ENCODE peak calls at places on chromosomes 13 and 19, in eight cellular contexts. One of them, this sample, is unnamed.

GRCh38 chr19:51456541-51457290 is 1.5 kb downstream of the SIGLEC8 start:
- DNase-seq in NCI-H2029 treated with DMSO at 0.1 percent for 48 hours: no peak
- DNase-seq in WERI-Rb-1: no peak
- DNase-seq in activated CD8-positive, alpha-beta memory T cell treated with anti-CD3 and anti-CD28 coated beads, Interleukin-2, amount 50 U/mL, for 4 hours: no peak
- DNase-seq in lung microvascular endothelial cell: no peak
- DNase-seq in Right ventricle myocardium superior: no peak
- DNase-seq in activated CD4-positive, alpha-beta memory T cell treated with anti-CD3 and anti-CD28 coated beads, Interleukin-2, amount 10 ng/mL, durations not matched to agents 7 days and 5 days: no peak
- DNase-seq in GM04503: no peak
- DNase-seq in this sample: no peak

GRCh38 chr13:26062853-26063444 is 11.1 kb upstream of the SHISA2 start:
- DNase-seq in NCI-H2029 treated with DMSO at 0.1 percent for 48 hours: no peak
- DNase-seq in WERI-Rb-1: peak
- DNase-seq in activated CD8-positive, alpha-beta memory T cell treated with anti-CD3 and anti-CD28 coated beads, Interleukin-2, amount 50 U/mL, for 4 hours: peak
- DNase-seq in lung microvascular endothelial cell: peak
- DNase-seq in Right ventricle myocardium superior: no peak
- DNase-seq in activated CD4-positive, alpha-beta memory T cell treated with anti-CD3 and anti-CD28 coated beads, Interleukin-2, amount 10 ng/mL, durations not matched to agents 7 days and 5 days: peak
- DNase-seq in GM04503: peak
- DNase-seq in this sample: no peak

GRCh38 chr19:43380771-43381386 is 27.4 kb downstream of the CD177 start:
- DNase-seq in NCI-H2029 treated with DMSO at 0.1 percent for 48 hours: no peak
- DNase-seq in WERI-Rb-1: no peak
- DNase-seq in activated CD8-positive, alpha-beta memory T cell treated with anti-CD3 and anti-CD28 coated beads, Interleukin-2, amount 50 U/mL, for 4 hours: no peak
- DNase-seq in lung microvascular endothelial cell: no peak
- DNase-seq in Right ventricle myocardium superior: no peak
- DNase-seq in activated CD4-positive, alpha-beta memory T cell treated with anti-CD3 and anti-CD28 coated beads, Interleukin-2, amount 10 ng/mL, durations not matched to agents 7 days and 5 days: no peak
- DNase-seq in GM04503: no peak
- DNase-seq in this sample: peak

GRCh38 chr13:94305463-94305862 is 174.0 kb downstream of the DCT start:
- DNase-seq in NCI-H2029 treated with DMSO at 0.1 percent for 48 hours: no peak
- DNase-seq in WERI-Rb-1: no peak
- DNase-seq in activated CD8-positive, alpha-beta memory T cell treated with anti-CD3 and anti-CD28 coated beads, Interleukin-2, amount 50 U/mL, for 4 hours: no peak
- DNase-seq in lung microvascular endothelial cell: peak
- DNase-seq in Right ventricle myocardium superior: no peak
- DNase-seq in activated CD4-positive, alpha-beta memory T cell treated with anti-CD3 and anti-CD28 coated beads, Interleukin-2, amount 10 ng/mL, durations not matched to agents 7 days and 5 days: no peak
- DNase-seq in GM04503: peak
- DNase-seq in this sample: no peak

GRCh38 chr13:46992383-46992952 is 95.6 kb upstream of the HTR2A start:
- DNase-seq in NCI-H2029 treated with DMSO at 0.1 percent for 48 hours: no peak
- DNase-seq in WERI-Rb-1: no peak
- DNase-seq in activated CD8-positive, alpha-beta memory T cell treated with anti-CD3 and anti-CD28 coated beads, Interleukin-2, amount 50 U/mL, for 4 hours: no peak
- DNase-seq in lung microvascular endothelial cell: peak
- DNase-seq in Right ventricle myocardium superior: no peak
- DNase-seq in activated CD4-positive, alpha-beta memory T cell treated with anti-CD3 and anti-CD28 coated beads, Interleukin-2, amount 10 ng/mL, durations not matched to agents 7 days and 5 days: no peak
- DNase-seq in GM04503: no peak
- DNase-seq in this sample: no peak

GRCh38 chr19:48568345-48568886 is 16.4 kb downstream of the SULT2B1 start:
- DNase-seq in NCI-H2029 treated with DMSO at 0.1 percent for 48 hours: peak
- DNase-seq in WERI-Rb-1: peak
- DNase-seq in activated CD8-positive, alpha-beta memory T cell treated with anti-CD3 and anti-CD28 coated beads, Interleukin-2, amount 50 U/mL, for 4 hours: no peak
- DNase-seq in lung microvascular endothelial cell: peak
- DNase-seq in Right ventricle myocardium superior: peak
- DNase-seq in activated CD4-positive, alpha-beta memory T cell treated with anti-CD3 and anti-CD28 coated beads, Interleukin-2, amount 10 ng/mL, durations not matched to agents 7 days and 5 days: no peak
- DNase-seq in GM04503: peak
- DNase-seq in this sample: peak

GRCh38 chr19:44607049-44607448 is 6.3 kb upstream of the IGSF23 start:
- DNase-seq in NCI-H2029 treated with DMSO at 0.1 percent for 48 hours: no peak
- DNase-seq in WERI-Rb-1: no peak
- DNase-seq in activated CD8-positive, alpha-beta memory T cell treated with anti-CD3 and anti-CD28 coated beads, Interleukin-2, amount 50 U/mL, for 4 hours: no peak
- DNase-seq in lung microvascular endothelial cell: peak
- DNase-seq in Right ventricle myocardium superior: no peak
- DNase-seq in activated CD4-positive, alpha-beta memory T cell treated with anti-CD3 and anti-CD28 coated beads, Interleukin-2, amount 10 ng/mL, durations not matched to agents 7 days and 5 days: no peak
- DNase-seq in GM04503: no peak
- DNase-seq in this sample: no peak

GRCh38 chr13:41614671-41615519 is 157.5 kb downstream of the RGCC start:
- DNase-seq in NCI-H2029 treated with DMSO at 0.1 percent for 48 hours: no peak
- DNase-seq in WERI-Rb-1: no peak
- DNase-seq in activated CD8-positive, alpha-beta memory T cell treated with anti-CD3 and anti-CD28 coated beads, Interleukin-2, amount 50 U/mL, for 4 hours: no peak
- DNase-seq in lung microvascular endothelial cell: peak
- DNase-seq in Right ventricle myocardium superior: no peak
- DNase-seq in activated CD4-positive, alpha-beta memory T cell treated with anti-CD3 and anti-CD28 coated beads, Interleukin-2, amount 10 ng/mL, durations not matched to agents 7 days and 5 days: no peak
- DNase-seq in GM04503: no peak
- DNase-seq in this sample: peak

GRCh38 chr19:47232422-47233211 is 1.6 kb upstream of the BBC3 start:
- DNase-seq in NCI-H2029 treated with DMSO at 0.1 percent for 48 hours: no peak
- DNase-seq in WERI-Rb-1: no peak
- DNase-seq in activated CD8-positive, alpha-beta memory T cell treated with anti-CD3 and anti-CD28 coated beads, Interleukin-2, amount 50 U/mL, for 4 hours: no peak
- DNase-seq in lung microvascular endothelial cell: peak
- DNase-seq in Right ventricle myocardium superior: no peak
- DNase-seq in activated CD4-positive, alpha-beta memory T cell treated with anti-CD3 and anti-CD28 coated beads, Interleukin-2, amount 10 ng/mL, durations not matched to agents 7 days and 5 days: peak
- DNase-seq in GM04503: no peak
- DNase-seq in this sample: peak

GRCh38 chr13:49606747-49607648 is 21.3 kb upstream of the ARL11 start:
- DNase-seq in NCI-H2029 treated with DMSO at 0.1 percent for 48 hours: peak
- DNase-seq in WERI-Rb-1: peak
- DNase-seq in activated CD8-positive, alpha-beta memory T cell treated with anti-CD3 and anti-CD28 coated beads, Interleukin-2, amount 50 U/mL, for 4 hours: peak
- DNase-seq in lung microvascular endothelial cell: peak
- DNase-seq in Right ventricle myocardium superior: peak
- DNase-seq in activated CD4-positive, alpha-beta memory T cell treated with anti-CD3 and anti-CD28 coated beads, Interleukin-2, amount 10 ng/mL, durations not matched to agents 7 days and 5 days: peak
- DNase-seq in GM04503: peak
- DNase-seq in this sample: peak

This sample was measured in islet precursor cell.